ENCODE peak calls at places on chromosomes 6 and 20, in four cellular contexts. One of them, this sample, is unnamed.

GRCh38 chr20:54107600-54108393 is 37.4 kb upstream of the BCAS1 start:
- DNase-seq in A549: peak
- DNase-seq in K562: no peak
- DNase-seq in GM12878: no peak
- DNase-seq in this sample: peak

GRCh38 chr6:110083875-110084585 is 95.4 kb downstream of the WASF1 start:
- DNase-seq in GM12878: no peak
- DNase-seq in K562: no peak
- DNase-seq in A549: no peak
- DNase-seq in this sample: peak

GRCh38 chr6:73695619-73696421 is at the start of gene CD109:
- DNase-seq in A549: peak
- DNase-seq in K562: no peak
- DNase-seq in GM12878: no peak
- DNase-seq in this sample: peak

GRCh38 chr6:1474205-1474604 is 84.8 kb downstream of the FOXF2 start:
- DNase-seq in A549: no peak
- DNase-seq in GM12878: no peak
- DNase-seq in K562: no peak
- DNase-seq in this sample: no peak

GRCh38 chr20:50516180-50516934 is 6.2 kb downstream of the PTPN1 start:
- DNase-seq in A549: no peak
- DNase-seq in GM12878: peak
- DNase-seq in K562: no peak
- DNase-seq in this sample: no peak

GRCh38 chr6:137813308-137813707 is 53.8 kb upstream of the TNFAIP3 start:
- DNase-seq in A549: no peak
- DNase-seq in K562: no peak
- DNase-seq in GM12878: no peak
- DNase-seq in this sample: no peak

GRCh38 chr6:28816909-28817807 is 106.6 kb downstream of the TRIM27 start:
- DNase-seq in GM12878: no peak
- DNase-seq in K562: peak
- DNase-seq in A549: no peak
- DNase-seq in this sample: peak

GRCh38 chr6:52454556-52454955 is 34.4 kb downstream of the EFHC1 start:
- DNase-seq in K562: no peak
- DNase-seq in GM12878: no peak
- DNase-seq in A549: no peak
- DNase-seq in this sample: peak

GRCh38 chr6:11113038-11113437 is 1.5 kb upstream of the ERVFRD-1 start:
- DNase-seq in K562: no peak
- DNase-seq in GM12878: no peak
- DNase-seq in A549: no peak
- DNase-seq in this sample: no peak

GRCh38 chr6:90121982-90122381 is 174.7 kb downstream of the BACH2 start:
- DNase-seq in K562: no peak
- DNase-seq in A549: no peak
- DNase-seq in GM12878: no peak
- DNase-seq in this sample: no peak

GRCh38 chr20:63059684-63060056 is 52.9 kb upstream of the BHLHE23 start:
- DNase-seq in GM12878: no peak
- DNase-seq in K562: no peak
- DNase-seq in A549: no peak
- DNase-seq in this sample: no peak

GRCh38 chr6:90078513-90079289 is 184.4 kb downstream of the GJA10 start:
- DNase-seq in GM12878: no peak
- DNase-seq in K562: peak
- DNase-seq in A549: no peak
- DNase-seq in this sample: no peak

GRCh38 chr20:38608188-38608587 is 6.6 kb downstream of the ARHGAP40 start:
- DNase-seq in GM12878: no peak
- DNase-seq in A549: no peak
- DNase-seq in K562: no peak
- DNase-seq in this sample: no peak

GRCh38 chr6:37630281-37630799 is 67.3 kb downstream of the MDGA1 start:
- DNase-seq in GM12878: no peak
- DNase-seq in K562: no peak
- DNase-seq in A549: peak
- DNase-seq in this sample: peak

GRCh38 chr6:163579880-163580295 is 165.4 kb downstream of the QKI start:
- DNase-seq in GM12878: no peak
- DNase-seq in K562: peak
- DNase-seq in A549: no peak
- DNase-seq in this sample: no peak

GRCh38 chr6:31586596-31586995 is 519 bp downstream of the LST1 start:
- DNase-seq in GM12878: no peak
- DNase-seq in K562: no peak
- DNase-seq in A549: no peak
- DNase-seq in this sample: no peak

GRCh38 chr6:170137176-170137891 is 153.5 kb downstream of the DLL1 start:
- DNase-seq in GM12878: no peak
- DNase-seq in A549: no peak
- DNase-seq in K562: no peak
- DNase-seq in this sample: no peak

GRCh38 chr20:59771506-59772372 is 161.7 kb downstream of the SYCP2 start:
- DNase-seq in GM12878: no peak
- DNase-seq in A549: no peak
- DNase-seq in K562: no peak
- DNase-seq in this sample: no peak

GRCh38 chr20:64280460-64280843 is 24.9 kb downstream of the PCMTD2 start:
- DNase-seq in GM12878: no peak
- DNase-seq in A549: no peak
- DNase-seq in K562: no peak
- DNase-seq in this sample: no peak

GRCh38 chr20:11429168-11429567 is 488.5 kb upstream of the BTBD3 start:
- DNase-seq in GM12878: no peak
- DNase-seq in A549: no peak
- DNase-seq in K562: no peak
- DNase-seq in this sample: no peak

GRCh38 chr20:48339147-48339985 is 488.4 kb downstream of the PREX1 start:
- DNase-seq in K562: no peak
- DNase-seq in A549: peak
- DNase-seq in GM12878: peak
- DNase-seq in this sample: no peak
- TF ChIP-seq HDAC2 in K562: no peak
- TF ChIP-seq HDAC2 in A549: no peak
- TF ChIP-seq HDAC2 in GM12878: no peak
- TF ChIP-seq HDAC2 in this sample: no peak

GRCh38 chr6:34671801-34672656 is 24.5 kb downstream of the ILRUN start:
- DNase-seq in A549: no peak
- DNase-seq in K562: peak
- DNase-seq in GM12878: peak
- DNase-seq in this sample: no peak
- TF ChIP-seq CHD4 in A549: no peak
- TF ChIP-seq CHD4 in K562: no peak
- TF ChIP-seq CHD4 in GM12878: peak
- TF ChIP-seq CHD4 in this sample: no peak

DNA sequence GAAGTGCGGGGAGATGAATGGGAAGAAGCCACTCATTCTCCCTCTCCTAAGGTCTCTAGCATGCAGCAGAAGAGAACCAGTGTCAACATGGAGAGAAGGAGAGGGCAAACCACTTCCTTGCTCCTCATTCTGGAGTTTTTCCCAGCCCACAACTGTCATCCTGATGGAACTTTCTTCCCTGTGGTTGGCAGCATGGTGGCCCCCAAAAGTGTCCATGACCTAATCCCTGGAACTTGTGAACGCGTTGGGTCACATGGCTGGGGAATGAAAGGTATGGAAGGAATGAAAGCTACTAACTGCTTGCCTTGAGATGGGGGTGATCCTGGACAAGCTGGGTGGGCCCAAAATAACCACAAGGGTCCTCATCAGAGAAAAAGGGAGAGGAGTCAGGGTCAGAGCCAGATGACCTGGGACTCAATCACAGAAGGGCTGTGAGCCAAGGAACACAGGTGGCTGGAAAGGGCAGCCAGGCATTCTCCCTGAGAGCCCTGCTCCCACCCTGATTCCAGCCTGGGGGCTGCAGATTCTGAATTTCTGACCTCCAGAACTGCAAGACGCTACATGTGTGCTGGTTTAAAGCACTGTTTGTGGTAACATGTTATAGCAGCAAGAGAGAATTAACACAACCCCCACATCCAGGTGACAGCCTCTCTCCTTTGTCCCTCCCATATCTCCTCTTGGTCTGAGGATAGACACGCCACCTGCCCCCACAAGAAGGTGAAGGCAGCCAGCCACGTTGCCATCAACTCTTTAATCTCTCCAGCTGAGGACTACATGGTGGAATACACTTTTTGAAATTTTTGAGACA is 63.2 kb downstream of the PYGB start:
- DNase-seq in K562: no peak
- DNase-seq in GM12878: no peak
- DNase-seq in A549: no peak
- DNase-seq in this sample: peak
- TF ChIP-seq HDAC2 in K562: no peak
- TF ChIP-seq HDAC2 in GM12878: no peak
- TF ChIP-seq HDAC2 in A549: no peak
- TF ChIP-seq HDAC2 in this sample: no peak

DNA sequence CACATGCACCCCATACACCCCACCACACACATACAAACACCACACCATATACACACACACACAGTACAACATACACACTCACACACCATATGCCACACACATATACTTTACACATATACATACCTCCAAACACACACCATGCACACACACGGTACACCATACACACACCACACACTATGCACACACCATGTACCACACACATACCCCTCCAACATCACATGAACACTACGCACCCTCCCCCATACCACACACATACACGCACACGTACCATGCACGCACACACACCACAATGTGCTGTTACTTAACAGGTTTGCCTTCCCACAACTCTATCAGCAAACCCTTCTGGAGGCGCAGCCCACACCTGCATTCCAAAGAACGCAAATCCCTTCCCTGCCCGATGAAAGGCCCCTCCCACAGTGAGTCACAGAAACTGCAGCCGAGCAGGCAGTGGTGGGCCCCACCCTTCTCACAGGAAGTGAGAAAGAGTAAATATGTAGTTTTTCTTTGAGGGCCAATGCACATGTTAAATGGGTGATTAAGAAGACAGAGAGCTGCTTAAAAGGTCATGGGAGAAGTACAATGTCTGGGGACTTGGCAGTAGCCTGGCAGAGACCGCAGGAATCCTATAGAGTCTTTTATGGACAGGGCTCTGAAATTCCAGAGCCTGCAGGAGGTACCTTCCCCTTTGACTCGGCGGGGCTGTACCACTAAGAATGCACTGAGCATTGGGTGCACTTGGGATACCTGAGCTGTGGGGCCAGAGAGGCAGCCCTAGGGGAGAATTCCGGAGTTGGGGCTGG is 34.1 kb upstream of the EZR start:
- DNase-seq in K562: peak
- DNase-seq in GM12878: peak
- DNase-seq in A549: peak
- DNase-seq in this sample: peak
- TF ChIP-seq CHD4 in K562: no peak
- TF ChIP-seq CHD4 in GM12878: no peak
- TF ChIP-seq CHD4 in A549: no peak
- TF ChIP-seq CHD4 in this sample: no peak

This sample was measured in HepG2.